ENCODE peak calls at places on chromosomes 13 and 19, in four cellular contexts. K is AG04449, G is HFF-Myc, Z is thoracic aorta. C is an unnamed sample.

GRCh38 chr19:49393871-49394270 is 5.8 kb downstream of the KASH5 start:
- DNase-seq in Z (no peak), K (no peak), G (no peak), C (no peak)

GRCh38 chr13:41622545-41623429 is 165.4 kb downstream of the RGCC start:
- DNase-seq in G (peak), Z (no peak), K (no peak), C (no peak)

GRCh38 chr13:80979035-80979641 is 638.2 kb upstream of the SPRY2 start:
- DNase-seq in G (peak), K (peak), Z (no peak), C (peak)

GRCh38 chr13:111232191-111232590 is 88.3 kb upstream of the TEX29 start:
- DNase-seq in G (no peak), Z (no peak), K (no peak), C (no peak)

GRCh38 chr19:33406521-33407139 is 33.1 kb downstream of the CEBPG start:
- DNase-seq in K (no peak), Z (peak), G (peak), C (no peak)

GRCh38 chr13:19794552-19795143 is 11.9 kb upstream of the PSPC1 start:
- DNase-seq in G (no peak), K (no peak), Z (no peak), C (no peak)

GRCh38 chr19:45825263-45825605 is 10.1 kb upstream of the RSPH6A start:
- DNase-seq in G (no peak), Z (no peak), K (no peak), C (no peak)

GRCh38 chr19:6556480-6556879 is 25.7 kb downstream of the TNFSF9 start:
- DNase-seq in Z (no peak), G (no peak), K (no peak), C (no peak)

GRCh38 chr13:70023506-70023905 is 84.1 kb upstream of the ATXN8OS start:
- DNase-seq in Z (no peak), G (no peak), K (no peak), C (no peak)

GRCh38 chr19:4506449-4507149 is 11.7 kb downstream of the PLIN4 start:
- DNase-seq in K (peak), Z (no peak), G (peak), C (no peak)

GRCh38 chr19:2164020-2164988 is 571 bp downstream of the DOT1L start:
- DNase-seq in Z (no peak), G (no peak), K (no peak), C (no peak)

GRCh38 chr19:14577885-14578427 is 4.9 kb upstream of the CLEC17A start:
- DNase-seq in Z (no peak), K (no peak), G (no peak), C (no peak)

GRCh38 chr13:41506312-41506711 is 49.0 kb downstream of the RGCC start:
- DNase-seq in G (no peak), Z (no peak), K (no peak), C (no peak)

GRCh38 chr13:49307365-49307764 is 59.6 kb downstream of the CDADC1 start:
- DNase-seq in G (no peak), K (no peak), Z (no peak), C (no peak)

GRCh38 chr13:30857018-30857417 is 49.1 kb upstream of the MEDAG start:
- DNase-seq in Z (no peak), G (no peak), K (no peak), C (no peak)

GRCh38 chr13:55577847-55578210 is 1562.9 kb upstream of the PRR20A start:
- DNase-seq in Z (no peak), K (no peak), G (no peak), C (no peak)

GRCh38 chr19:46840157-46840942 is 10.3 kb downstream of the AP2S1 start:
- DNase-seq in G (peak), Z (no peak), K (peak), C (no peak)

GRCh38 chr13:74070065-74070464 is 64.1 kb downstream of the KLF12 start:
- DNase-seq in Z (no peak), G (no peak), K (no peak), C (no peak)

GRCh38 chr19:4372630-4373367 is 27.5 kb downstream of the SH3GL1 start:
- DNase-seq in G (no peak), Z (no peak), K (no peak), C (no peak)

GRCh38 chr19:1181606-1182005 is 7.5 kb upstream of the SBNO2 start:
- DNase-seq in K (no peak), Z (no peak), G (no peak), C (no peak)

GRCh38 chr19:45468159-45468651 is 409 bp downstream of the FOSB start:
- DNase-seq in Z (no peak), G (no peak), K (no peak), C (no peak)

GRCh38 chr13:85417807-85418206 is 381.4 kb downstream of the SLITRK6 start:
- DNase-seq in K (no peak), Z (no peak), G (no peak), C (no peak)
- H3K4me3 ChIP-seq in K (no peak), Z (no peak), G (no peak), C (no peak)

DNA sequence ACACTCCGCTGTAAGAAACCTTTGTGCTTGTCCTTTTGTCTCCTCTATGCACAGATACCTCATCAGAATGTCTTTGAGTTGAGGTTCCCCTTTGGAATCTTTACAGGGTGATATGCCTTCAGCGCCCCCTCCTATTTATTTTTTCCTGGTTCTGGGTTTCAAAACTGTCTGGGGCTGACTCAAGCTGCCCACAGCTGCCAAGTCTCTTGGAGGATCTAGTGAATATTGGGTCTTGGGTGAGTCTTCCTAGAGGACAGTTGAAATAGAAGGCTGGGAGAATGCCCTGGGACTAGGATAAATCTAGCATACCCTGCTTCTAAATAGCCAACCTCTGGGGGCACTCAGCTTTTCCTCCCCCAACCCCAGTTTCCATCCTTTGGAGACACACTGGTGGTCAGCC is 945 bp downstream of the ZNF136 start:
- DNase-seq in Z (no peak), G (no peak), K (no peak), C (no peak)
- H3K4me3 ChIP-seq in Z (peak), G (peak), K (peak), C (peak)

DNA sequence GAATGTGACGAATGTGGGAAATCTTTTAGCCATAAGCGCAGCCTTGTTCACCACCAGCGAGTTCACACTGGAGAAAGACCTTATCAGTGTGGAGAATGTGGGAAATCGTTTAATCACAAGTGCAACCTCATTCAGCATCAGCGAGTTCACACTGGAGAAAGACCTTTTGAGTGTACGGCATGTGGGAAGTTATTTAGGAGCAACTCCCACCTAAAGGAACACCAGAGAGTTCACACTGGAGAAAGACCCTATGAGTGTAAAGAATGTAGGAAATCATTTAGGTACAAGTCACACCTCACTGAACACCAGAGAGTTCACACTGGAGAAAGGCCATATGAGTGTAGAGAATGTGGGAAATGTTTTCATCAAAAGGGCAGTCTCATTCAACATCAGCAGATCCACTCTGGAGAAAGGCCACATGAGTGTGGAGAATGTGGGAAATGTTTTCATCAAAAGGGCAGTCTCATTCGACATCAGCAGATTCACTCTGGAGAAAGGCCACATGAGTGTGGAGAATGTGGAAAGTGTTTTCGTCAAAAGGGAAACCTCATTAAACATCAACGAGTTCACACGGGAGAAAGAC is 7.6 kb downstream of the ZNF776 start:
- DNase-seq in G (no peak), Z (no peak), K (no peak), C (no peak)
- H3K4me3 ChIP-seq in G (no peak), Z (no peak), K (no peak), C (no peak)

GRCh38 chr19:3358392-3358918 is 7.9 kb upstream of the NFIC start:
- DNase-seq in G (no peak), K (no peak), Z (no peak), C (no peak)
- H3K4me3 ChIP-seq in G (peak), K (peak), Z (peak), C (no peak)

GRCh38 chr19:17526922-17527321 is 15.5 kb downstream of the PGLS start:
- DNase-seq in Z (no peak), G (no peak), K (no peak), C (no peak)
- H3K4me3 ChIP-seq in Z (no peak), G (no peak), K (no peak), C (no peak)

GRCh38 chr13:97496511-97496910 is 62.5 kb downstream of the RAP2A start:
- DNase-seq in K (no peak), G (no peak), Z (no peak), C (no peak)
- H3K4me3 ChIP-seq in K (no peak), G (no peak), Z (no peak), C (no peak)

DNA sequence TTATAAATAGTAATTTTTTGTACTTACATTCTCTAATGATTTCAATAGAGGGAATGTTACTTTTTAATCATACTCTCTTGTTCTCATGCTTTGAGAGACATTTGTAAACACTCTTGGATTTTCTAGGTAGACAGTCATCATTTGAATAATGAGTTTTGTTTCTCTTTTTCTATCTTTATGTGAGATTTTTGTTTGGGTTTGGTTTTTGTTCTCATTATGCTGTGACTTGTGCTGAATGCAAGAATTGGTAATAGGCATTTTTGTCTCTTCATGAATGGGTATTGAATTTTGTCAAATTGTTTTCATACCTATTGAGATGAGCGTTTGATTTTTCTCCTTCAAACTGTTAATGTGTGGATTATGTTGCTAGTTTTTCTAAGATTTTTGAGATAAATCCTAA is 56.8 kb upstream of the GPR183 start:
- DNase-seq in G (no peak), K (no peak), Z (no peak), C (no peak)
- H3K4me3 ChIP-seq in G (no peak), K (no peak), Z (no peak), C (no peak)

DNA sequence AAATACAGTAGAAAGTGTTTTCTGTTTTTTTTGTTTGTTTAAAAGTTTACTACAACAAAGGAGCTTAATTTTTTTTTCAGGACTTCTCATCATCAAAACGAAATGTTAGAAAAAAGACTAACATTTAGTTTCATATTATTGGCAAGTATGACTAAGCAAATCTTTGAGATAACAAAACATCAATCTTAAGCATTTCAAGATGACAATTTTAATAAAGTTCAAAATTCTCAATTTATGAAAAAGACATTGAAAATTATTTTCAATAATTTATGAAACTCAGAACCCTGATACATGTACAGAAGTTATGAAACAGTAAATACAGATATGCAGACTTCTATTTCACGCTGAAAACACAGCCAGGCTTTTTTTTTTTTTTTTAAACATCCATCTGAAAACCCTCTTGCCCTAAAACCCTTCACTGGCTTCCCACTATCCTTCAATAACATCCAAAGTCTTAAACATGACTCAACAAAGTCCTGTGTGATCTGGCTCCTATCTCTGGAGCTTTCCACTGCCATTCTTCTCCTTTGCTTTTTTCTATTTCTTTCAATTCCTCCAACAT is 3.9 kb downstream of the RBM26 start:
- DNase-seq in Z (no peak), G (no peak), K (no peak), C (no peak)
- H3K4me3 ChIP-seq in Z (no peak), G (peak), K (no peak), C (peak)